ENCODE peak calls at places on chromosomes 11 and 22, in six cellular contexts. K is IMR-90, A is A549, B is sigmoid colon, N is fibroblast of lung, G is K562. C is an unnamed sample.

GRCh38 chr11:106424111-106424510 is 346.6 kb downstream of the AASDHPPT start:
- DNase-seq in K (peak; percentile 83), A (peak; percentile 1), B (no peak), N (peak; percentile 87), G (no peak), C (peak; percentile 50)

GRCh38 chr11:124209824-124210357 is 26.7 kb downstream of the OR10D3 start:
- DNase-seq in K (no peak), A (no peak), B (no peak), N (no peak), G (no peak), C (no peak)

GRCh38 chr11:102177974-102178631 is 67.9 kb downstream of the YAP1 start:
- DNase-seq in K (peak; percentile 94), A (peak; percentile 78), B (no peak), N (peak; percentile 92), G (no peak), C (peak; percentile 54)

GRCh38 chr11:68340784-68341556 is 28.6 kb downstream of the LRP5 start:
- DNase-seq in K (no peak), A (peak; percentile 56), B (no peak), N (no peak), G (no peak), C (no peak)

GRCh38 chr11:7551571-7551970 is 37.8 kb downstream of the PPFIBP2 start:
- DNase-seq in K (peak; percentile 43), A (no peak), B (no peak), N (peak; percentile 16), G (no peak), C (no peak)

GRCh38 chr11:66639066-66639813 is 737 bp downstream of the RBM4 start:
- DNase-seq in K (peak; percentile 42), A (peak; percentile 31), B (peak; percentile 70), N (peak; percentile 39), G (no peak), C (no peak)

GRCh38 chr22:44570476-44571445 is 72.7 kb upstream of the RTL6 start:
- DNase-seq in K (no peak), A (no peak), B (peak; percentile 36), N (no peak), G (no peak), C (no peak)

GRCh38 chr22:43889366-43890253 is 2.2 kb downstream of the PNPLA5 start:
- DNase-seq in K (peak; percentile 46), A (peak; percentile 44), B (peak; percentile 39), N (peak; percentile 29), G (no peak), C (no peak)

GRCh38 chr11:77107950-77108349 is 5.3 kb downstream of the OMP start:
- DNase-seq in K (peak; percentile 95), A (peak; percentile 73), B (no peak), N (peak; percentile 94), G (no peak), C (peak; percentile 52)

GRCh38 chr11:60927600-60927999 is 3.3 kb downstream of the TMEM132A start:
- DNase-seq in K (no peak), A (no peak), B (no peak), N (no peak), G (no peak), C (no peak)

GRCh38 chr22:40414306-40414705 is 43.9 kb downstream of the SGSM3 start:
- DNase-seq in K (peak; percentile 29), A (no peak), B (no peak), N (peak; percentile 35), G (no peak), C (no peak)

GRCh38 chr11:64959498-64959897 is 12.4 kb downstream of the MAJIN start:
- DNase-seq in K (no peak), A (no peak), B (no peak), N (no peak), G (no peak), C (no peak)

GRCh38 chr22:50014655-50015401 is 2.3 kb upstream of the IL17REL start:
- DNase-seq in K (no peak), A (no peak), B (peak; percentile 41), N (no peak), G (peak; percentile 65), C (no peak)

GRCh38 chr22:33757041-33757440 is 163.2 kb downstream of the LARGE1 start:
- DNase-seq in K (no peak), A (no peak), B (no peak), N (no peak), G (no peak), C (no peak)

GRCh38 chr22:49968313-49968830 is 7.8 kb downstream of the PIM3 start:
- DNase-seq in K (no peak), A (no peak), B (no peak), N (no peak), G (no peak), C (no peak)

GRCh38 chr11:35787626-35788025 is 125.1 kb downstream of the TRIM44 start:
- DNase-seq in K (no peak), A (no peak), B (no peak), N (peak; percentile 24), G (no peak), C (no peak)

GRCh38 chr11:75469785-75470405 is 36.9 kb upstream of the KLHL35 start:
- DNase-seq in K (no peak), A (no peak), B (no peak), N (no peak), G (no peak), C (no peak)

GRCh38 chr11:85759915-85760314 is 51.0 kb downstream of the SYTL2 start:
- DNase-seq in K (peak; percentile 94), A (peak; percentile 61), B (no peak), N (peak; percentile 84), G (no peak), C (peak; percentile 76)

GRCh38 chr11:68542617-68543016 is 82.1 kb downstream of the PPP6R3 start:
- DNase-seq in K (peak; percentile 93), A (no peak), B (peak; percentile 83), N (peak; percentile 95), G (no peak), C (peak; percentile 70)

GRCh38 chr22:49062155-49063039 is 765.3 kb downstream of the BRD1 start:
- DNase-seq in K (no peak), A (no peak), B (peak; percentile 38), N (no peak), G (no peak), C (no peak)

GRCh38 chr11:96706761-96707160 is 316.9 kb downstream of the JRKL start:
- DNase-seq in K (no peak), A (no peak), B (no peak), N (no peak), G (no peak), C (no peak)

GRCh38 chr11:9697766-9698165 is 33.9 kb downstream of the SWAP70 start:
- DNase-seq in K (no peak), A (no peak), B (no peak), N (no peak), G (no peak), C (no peak)

GRCh38 chr22:47622541-47622940 is 860.1 kb downstream of the TBC1D22A start:
- DNase-seq in K (no peak), A (no peak), B (peak; percentile 41), N (no peak), G (no peak), C (no peak)

GRCh38 chr11:47983464-47984397 is 3.4 kb downstream of the PTPRJ start:
- DNase-seq in K (peak; percentile 73), A (peak; percentile 65), B (no peak), N (peak; percentile 57), G (no peak), C (no peak)

GRCh38 chr11:116849060-116849459 is 11.6 kb upstream of the APOA1 start:
- DNase-seq in K (no peak), A (no peak), B (no peak), N (no peak), G (no peak), C (no peak)

GRCh38 chr11:87031433-87032170 is 6.1 kb upstream of the TMEM135 start:
- DNase-seq in K (no peak), A (no peak), B (no peak), N (no peak), G (no peak), C (no peak)

GRCh38 chr11:926341-926916 is 759 bp downstream of the AP2A2 start:
- DNase-seq in K (peak; percentile 69), A (peak; percentile 43), B (no peak), N (peak; percentile 70), G (peak; percentile 74), C (no peak)

GRCh38 chr11:67538306-67538705 is 15.1 kb upstream of the CABP2 start:
- DNase-seq in K (no peak), A (no peak), B (peak; percentile 15), N (no peak), G (no peak), C (no peak)

DNA sequence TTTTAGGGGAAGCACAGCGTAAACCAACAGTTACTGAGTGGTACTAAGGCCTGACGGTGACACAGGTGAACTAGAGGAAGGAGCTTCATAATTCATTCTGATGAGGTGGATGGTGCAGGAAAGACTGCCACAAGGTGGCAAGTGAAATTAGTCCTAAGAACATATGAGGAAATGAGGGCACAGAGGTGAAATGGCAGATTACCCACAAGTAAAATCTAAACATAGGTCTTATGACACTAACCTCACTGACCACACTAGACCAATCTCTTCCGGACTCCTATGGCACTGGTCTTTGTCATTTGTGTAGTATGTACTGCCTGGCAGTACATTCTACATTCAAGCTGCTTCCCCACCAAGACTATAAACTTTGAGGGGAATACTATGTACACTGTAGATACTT is 20.2 kb downstream of the GAB2 start:
- DNase-seq in K (no peak), A (no peak), B (no peak), N (no peak), G (no peak), C (no peak)
- H3K27ac ChIP-seq in K (no peak overlapping the region), A (no peak overlapping the region), B (no peak overlapping the region), N (no peak overlapping the region), G (no peak overlapping the region), C (no peak overlapping the region)

DNA sequence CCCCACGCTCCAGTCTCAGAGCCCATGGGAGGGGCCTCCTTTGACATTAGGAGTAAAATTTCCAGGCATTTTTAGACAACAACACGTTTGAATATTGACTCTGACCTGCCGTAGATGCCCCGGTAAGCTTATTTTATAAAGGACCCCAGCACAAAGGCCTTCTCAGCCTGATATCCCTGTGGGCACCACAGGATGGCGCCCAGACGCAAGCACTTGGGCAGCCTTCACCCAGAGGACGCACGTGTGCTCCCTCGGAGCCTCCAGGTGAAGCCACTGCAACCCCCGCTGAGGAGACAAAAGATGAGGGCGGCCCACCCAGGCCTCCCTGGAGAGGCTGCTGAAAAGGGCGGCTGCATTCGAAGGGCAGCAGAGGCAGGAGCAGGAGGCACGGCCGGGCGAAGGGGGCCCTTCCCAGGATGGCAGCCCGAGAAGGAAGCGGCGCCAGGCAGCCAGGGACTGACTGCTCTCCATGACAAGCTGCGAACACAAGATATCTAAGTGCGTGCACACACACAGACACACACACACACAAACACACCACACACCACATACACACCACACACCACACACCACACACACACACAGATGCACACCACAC is 15.2 kb upstream of the TH start:
- DNase-seq in K (no peak), A (peak; percentile 76), B (no peak), N (peak; percentile 11), G (peak; percentile 44), C (no peak)
- TF ChIP-seq CTCF in K (peak; percentile 38), A (peak; percentile 56), B (no peak), N (no peak), G (peak; percentile 41), C (peak; percentile 31)

GRCh38 chr11:119585038-119585666 is 143.8 kb downstream of the NECTIN1 start:
- DNase-seq in K (no peak), A (no peak), B (no peak), N (peak; percentile 32), G (no peak), C (no peak)
- H3K4me3 ChIP-seq in K (peak overlapping the region; percentile 37), A (peak overlapping the region; percentile 46), B (peak overlapping the region; percentile 19), N (peak overlapping the region; percentile 28), G (peak overlapping the region; percentile 30), C (peak overlapping the region; percentile 64)

DNA sequence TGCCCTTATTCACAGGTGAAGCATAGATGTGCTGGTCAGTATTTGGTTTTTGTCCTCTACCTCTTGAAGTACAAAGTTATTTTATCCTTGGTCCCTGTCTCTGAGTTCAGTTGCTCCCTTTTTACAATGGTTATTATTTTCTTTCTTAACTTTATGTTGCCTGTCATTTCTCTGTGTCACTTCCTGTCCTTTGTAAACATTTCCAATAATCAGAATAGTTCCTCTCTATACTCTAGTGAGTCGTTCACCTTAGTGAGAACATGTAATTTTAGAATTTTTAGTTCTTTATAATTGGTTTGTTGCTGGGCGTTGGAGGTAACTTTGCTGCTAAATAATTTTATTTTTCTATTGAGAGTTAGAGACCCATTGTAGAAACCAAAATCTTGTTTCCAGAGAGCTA is 16.0 kb downstream of the CSTPP1 start:
- DNase-seq in K (no peak), A (no peak), B (no peak), N (no peak), G (no peak), C (no peak)
- H3K27ac ChIP-seq in K (no peak overlapping the region), A (no peak overlapping the region), B (no peak overlapping the region), N (no peak overlapping the region), G (no peak overlapping the region), C (no peak overlapping the region)

C was measured in AG04450.